ENCODE peak calls at places on chromosomes 5 and 9, in seven cellular contexts. P, S, T, R, H, N and C are unnamed samples.
A peak's percentile ranks its signal among the peaks of the same experiment; 100 is the strongest.

GRCh38 chr9:124632077-124632621 is 125.0 kb upstream of the NR5A1 start:
- DNase-seq in P (no peak), S (no peak), T (no peak), R (no peak), H (no peak), N (no peak), C (no peak)

GRCh38 chr9:80899208-80899607 is 790.1 kb downstream of the TLE1 start:
- DNase-seq in P (no peak), S (no peak), T (no peak), R (no peak), H (no peak), N (no peak), C (no peak)

GRCh38 chr5:95382843-95383242 is 8.3 kb upstream of the FAM81B start:
- DNase-seq in P (peak; percentile 40), S (no peak), T (no peak), R (peak; percentile 52), H (no peak), N (no peak), C (no peak)

GRCh38 chr9:9893837-9894236 is 719.0 kb downstream of the PTPRD start:
- DNase-seq in P (no peak), S (no peak), T (no peak), R (no peak), H (no peak), N (no peak), C (no peak)

GRCh38 chr5:140402258-140403074 is 833 bp downstream of the ANKHD1 start:
- DNase-seq in P (no peak), S (peak; percentile 77), T (peak; percentile 28), R (peak; percentile 38), H (peak; percentile 16), N (peak; percentile 54), C (peak; percentile 19)

GRCh38 chr5:113202904-113203716 is 226.5 kb downstream of the DCP2 start:
- DNase-seq in P (no peak), S (no peak), T (no peak), R (no peak), H (no peak), N (no peak), C (no peak)

GRCh38 chr5:154575869-154576806 is 98.1 kb upstream of the HAND1 start:
- DNase-seq in P (no peak), S (peak; percentile 9), T (no peak), R (no peak), H (no peak), N (no peak), C (no peak)

GRCh38 chr5:119527346-119527745 is 75.0 kb downstream of the HSD17B4 start:
- DNase-seq in P (no peak), S (no peak), T (no peak), R (no peak), H (no peak), N (no peak), C (no peak)

GRCh38 chr9:99819484-99820329 is 2.0 kb upstream of the NR4A3 start:
- DNase-seq in P (peak; percentile 97), S (peak; percentile 96), T (peak; percentile 94), R (peak; percentile 99), H (peak; percentile 85), N (peak; percentile 93), C (peak; percentile 86)

GRCh38 chr9:87813119-87813463 is 69.6 kb upstream of the SPATA31E1 start:
- DNase-seq in P (no peak), S (no peak), T (no peak), R (no peak), H (no peak), N (no peak), C (no peak)

GRCh38 chr5:135977375-135977928 is 22.7 kb upstream of the LECT2 start:
- DNase-seq in P (no peak), S (peak; percentile 81), T (peak; percentile 9), R (no peak), H (no peak), N (peak; percentile 32), C (peak; percentile 40)

GRCh38 chr9:132341177-132341840 is 13.5 kb downstream of the SETX start:
- DNase-seq in P (no peak), S (no peak), T (no peak), R (no peak), H (no peak), N (no peak), C (peak; percentile 76)

GRCh38 chr9:131214457-131214856 is 61.9 kb downstream of the FAM78A start:
- DNase-seq in P (no peak), S (no peak), T (no peak), R (no peak), H (no peak), N (no peak), C (peak; percentile 72)

GRCh38 chr9:99561435-99562262 is 260.0 kb upstream of the NR4A3 start:
- DNase-seq in P (no peak), S (no peak), T (no peak), R (no peak), H (no peak), N (no peak), C (no peak)